ENCODE peak calls at places on chromosomes 5 and 9, in six cellular contexts. One of them, this sample, is unnamed.

GRCh38 chr5:170757669-170758068 is 25.9 kb upstream of the GABRP start:
- DNase-seq in NCI-H2227 treated with DMSO at 0.1 percent for 48 hours: no peak
- DNase-seq in OCI-LY7: no peak
- DNase-seq in AG20443: no peak
- DNase-seq in Right ventricle myocardium superior: no peak
- DNase-seq in activated CD8-positive, alpha-beta memory T cell treated with anti-CD3 and anti-CD28 coated beads for 24 hours: no peak
- DNase-seq in this sample: no peak

GRCh38 chr9:32404856-32405255 is 20.4 kb downstream of the ACO1 start:
- DNase-seq in Right ventricle myocardium superior: no peak
- DNase-seq in activated CD8-positive, alpha-beta memory T cell treated with anti-CD3 and anti-CD28 coated beads for 24 hours: no peak
- DNase-seq in NCI-H2227 treated with DMSO at 0.1 percent for 48 hours: no peak
- DNase-seq in AG20443: no peak
- DNase-seq in OCI-LY7: no peak
- DNase-seq in this sample: no peak

GRCh38 chr9:134553061-134553891 is 88.3 kb upstream of the COL5A1 start:
- DNase-seq in Right ventricle myocardium superior: peak; percentile 47
- DNase-seq in AG20443: no peak
- DNase-seq in activated CD8-positive, alpha-beta memory T cell treated with anti-CD3 and anti-CD28 coated beads for 24 hours: no peak
- DNase-seq in OCI-LY7: no peak
- DNase-seq in NCI-H2227 treated with DMSO at 0.1 percent for 48 hours: no peak
- DNase-seq in this sample: peak; percentile 74

GRCh38 chr5:14185336-14186131 is 42.4 kb downstream of the TRIO start:
- DNase-seq in AG20443: peak; percentile 51
- DNase-seq in Right ventricle myocardium superior: no peak
- DNase-seq in NCI-H2227 treated with DMSO at 0.1 percent for 48 hours: no peak
- DNase-seq in activated CD8-positive, alpha-beta memory T cell treated with anti-CD3 and anti-CD28 coated beads for 24 hours: no peak
- DNase-seq in OCI-LY7: no peak
- DNase-seq in this sample: no peak

GRCh38 chr5:154654484-154655375 is 100.4 kb upstream of the LARP1 start:
- DNase-seq in OCI-LY7: no peak
- DNase-seq in activated CD8-positive, alpha-beta memory T cell treated with anti-CD3 and anti-CD28 coated beads for 24 hours: no peak
- DNase-seq in AG20443: peak; percentile 31
- DNase-seq in NCI-H2227 treated with DMSO at 0.1 percent for 48 hours: no peak
- DNase-seq in Right ventricle myocardium superior: no peak
- DNase-seq in this sample: no peak

GRCh38 chr9:75531588-75531987 is 358.9 kb upstream of the PCSK5 start:
- DNase-seq in AG20443: no peak
- DNase-seq in OCI-LY7: no peak
- DNase-seq in NCI-H2227 treated with DMSO at 0.1 percent for 48 hours: no peak
- DNase-seq in Right ventricle myocardium superior: no peak
- DNase-seq in activated CD8-positive, alpha-beta memory T cell treated with anti-CD3 and anti-CD28 coated beads for 24 hours: no peak
- DNase-seq in this sample: no peak

GRCh38 chr9:124794902-124795491 is 18.1 kb downstream of the OLFML2A start:
- DNase-seq in activated CD8-positive, alpha-beta memory T cell treated with anti-CD3 and anti-CD28 coated beads for 24 hours: no peak
- DNase-seq in Right ventricle myocardium superior: no peak
- DNase-seq in NCI-H2227 treated with DMSO at 0.1 percent for 48 hours: no peak
- DNase-seq in AG20443: no peak
- DNase-seq in OCI-LY7: no peak
- DNase-seq in this sample: no peak

GRCh38 chr9:97272072-97272471 is 35.4 kb upstream of the CCDC180 start:
- DNase-seq in activated CD8-positive, alpha-beta memory T cell treated with anti-CD3 and anti-CD28 coated beads for 24 hours: no peak
- DNase-seq in NCI-H2227 treated with DMSO at 0.1 percent for 48 hours: no peak
- DNase-seq in AG20443: no peak
- DNase-seq in OCI-LY7: no peak
- DNase-seq in Right ventricle myocardium superior: no peak
- DNase-seq in this sample: no peak

This sample was measured in kidney.